ENCODE peak calls at places on chromosomes 2 and 18, in six cellular contexts. One of them, this sample, is unnamed.

GRCh38 chr2:215420471-215420935 is 15.4 kb downstream of the FN1 start:
- DNase-seq in activated CD4-positive, alpha-beta T cell treated with anti-CD3 and anti-CD28 coated beads for 48 hours: no peak
- DNase-seq in A172: no peak
- DNase-seq in adipocyte: no peak
- DNase-seq in cardiac fibroblast: peak; percentile 64
- DNase-seq in CD8-positive, alpha-beta T cell: no peak
- DNase-seq in this sample: no peak

GRCh38 chr2:88880441-88880953 is 189.0 kb downstream of the RPIA start:
- DNase-seq in activated CD4-positive, alpha-beta T cell treated with anti-CD3 and anti-CD28 coated beads for 48 hours: peak; percentile 37
- DNase-seq in A172: peak; percentile 56
- DNase-seq in adipocyte: peak; percentile 83
- DNase-seq in cardiac fibroblast: peak; percentile 70
- DNase-seq in CD8-positive, alpha-beta T cell: peak; percentile 22
- DNase-seq in this sample: peak; percentile 50

GRCh38 chr2:48851161-48851560 is 95.6 kb upstream of the LHCGR start:
- DNase-seq in activated CD4-positive, alpha-beta T cell treated with anti-CD3 and anti-CD28 coated beads for 48 hours: no peak
- DNase-seq in A172: no peak
- DNase-seq in adipocyte: peak; percentile 17
- DNase-seq in cardiac fibroblast: peak; percentile 32
- DNase-seq in CD8-positive, alpha-beta T cell: no peak
- DNase-seq in this sample: no peak

GRCh38 chr2:62140785-62141740 is 54.9 kb upstream of the B3GNT2 start:
- DNase-seq in activated CD4-positive, alpha-beta T cell treated with anti-CD3 and anti-CD28 coated beads for 48 hours: no peak
- DNase-seq in A172: no peak
- DNase-seq in adipocyte: no peak
- DNase-seq in cardiac fibroblast: peak; percentile 29
- DNase-seq in CD8-positive, alpha-beta T cell: no peak
- DNase-seq in this sample: no peak

GRCh38 chr2:190987116-190987515 is 26.9 kb downstream of the STAT1 start:
- DNase-seq in activated CD4-positive, alpha-beta T cell treated with anti-CD3 and anti-CD28 coated beads for 48 hours: no peak
- DNase-seq in A172: no peak
- DNase-seq in adipocyte: no peak
- DNase-seq in cardiac fibroblast: no peak
- DNase-seq in CD8-positive, alpha-beta T cell: no peak
- DNase-seq in this sample: no peak

GRCh38 chr2:62407401-62407800 is 98.6 kb downstream of the TMEM17 start:
- DNase-seq in activated CD4-positive, alpha-beta T cell treated with anti-CD3 and anti-CD28 coated beads for 48 hours: no peak
- DNase-seq in A172: no peak
- DNase-seq in adipocyte: no peak
- DNase-seq in cardiac fibroblast: no peak
- DNase-seq in CD8-positive, alpha-beta T cell: no peak
- DNase-seq in this sample: no peak

GRCh38 chr2:145750617-145751016 is 1230.7 kb upstream of the ZEB2 start:
- DNase-seq in activated CD4-positive, alpha-beta T cell treated with anti-CD3 and anti-CD28 coated beads for 48 hours: no peak
- DNase-seq in A172: no peak
- DNase-seq in adipocyte: no peak
- DNase-seq in cardiac fibroblast: no peak
- DNase-seq in CD8-positive, alpha-beta T cell: no peak
- DNase-seq in this sample: no peak

GRCh38 chr2:210363876-210364275 is 48.9 kb upstream of the MYL1 start:
- DNase-seq in activated CD4-positive, alpha-beta T cell treated with anti-CD3 and anti-CD28 coated beads for 48 hours: no peak
- DNase-seq in A172: no peak
- DNase-seq in adipocyte: no peak
- DNase-seq in cardiac fibroblast: no peak
- DNase-seq in CD8-positive, alpha-beta T cell: no peak
- DNase-seq in this sample: no peak

GRCh38 chr2:119475225-119475856 is 43.7 kb downstream of the TMEM37 start:
- DNase-seq in activated CD4-positive, alpha-beta T cell treated with anti-CD3 and anti-CD28 coated beads for 48 hours: no peak
- DNase-seq in A172: no peak
- DNase-seq in adipocyte: no peak
- DNase-seq in cardiac fibroblast: no peak
- DNase-seq in CD8-positive, alpha-beta T cell: no peak
- DNase-seq in this sample: no peak

GRCh38 chr2:49224426-49225010 is 70.2 kb upstream of the FSHR start:
- DNase-seq in activated CD4-positive, alpha-beta T cell treated with anti-CD3 and anti-CD28 coated beads for 48 hours: no peak
- DNase-seq in A172: no peak
- DNase-seq in adipocyte: no peak
- DNase-seq in cardiac fibroblast: no peak
- DNase-seq in CD8-positive, alpha-beta T cell: no peak
- DNase-seq in this sample: peak; percentile 91

GRCh38 chr2:204249437-204249836 is 295.8 kb upstream of the PARD3B start:
- DNase-seq in activated CD4-positive, alpha-beta T cell treated with anti-CD3 and anti-CD28 coated beads for 48 hours: no peak
- DNase-seq in A172: no peak
- DNase-seq in adipocyte: no peak
- DNase-seq in cardiac fibroblast: no peak
- DNase-seq in CD8-positive, alpha-beta T cell: no peak
- DNase-seq in this sample: no peak

GRCh38 chr2:201007584-201007998 is 44.1 kb upstream of the ORC2 start:
- DNase-seq in activated CD4-positive, alpha-beta T cell treated with anti-CD3 and anti-CD28 coated beads for 48 hours: no peak
- DNase-seq in A172: no peak
- DNase-seq in adipocyte: no peak
- DNase-seq in cardiac fibroblast: no peak
- DNase-seq in CD8-positive, alpha-beta T cell: no peak
- DNase-seq in this sample: no peak

GRCh38 chr18:11857177-11857887 is 6.1 kb downstream of the CHMP1B start:
- DNase-seq in activated CD4-positive, alpha-beta T cell treated with anti-CD3 and anti-CD28 coated beads for 48 hours: no peak
- DNase-seq in A172: peak; percentile 100
- DNase-seq in adipocyte: peak; percentile 97
- DNase-seq in cardiac fibroblast: peak; percentile 100
- DNase-seq in CD8-positive, alpha-beta T cell: no peak
- DNase-seq in this sample: no peak

GRCh38 chr2:155599834-155600233 is 732.7 kb downstream of the NR4A2 start:
- DNase-seq in activated CD4-positive, alpha-beta T cell treated with anti-CD3 and anti-CD28 coated beads for 48 hours: no peak
- DNase-seq in A172: no peak
- DNase-seq in adipocyte: no peak
- DNase-seq in cardiac fibroblast: no peak
- DNase-seq in CD8-positive, alpha-beta T cell: no peak
- DNase-seq in this sample: no peak

GRCh38 chr2:112229365-112229764 is 25.5 kb downstream of the ZC3H8 start:
- DNase-seq in activated CD4-positive, alpha-beta T cell treated with anti-CD3 and anti-CD28 coated beads for 48 hours: no peak
- DNase-seq in A172: no peak
- DNase-seq in adipocyte: peak; percentile 14
- DNase-seq in cardiac fibroblast: peak; percentile 33
- DNase-seq in CD8-positive, alpha-beta T cell: no peak
- DNase-seq in this sample: peak; percentile 86

GRCh38 chr2:190446193-190446592 is 38.0 kb downstream of the MFSD6 start:
- DNase-seq in activated CD4-positive, alpha-beta T cell treated with anti-CD3 and anti-CD28 coated beads for 48 hours: no peak
- DNase-seq in A172: no peak
- DNase-seq in adipocyte: no peak
- DNase-seq in cardiac fibroblast: no peak
- DNase-seq in CD8-positive, alpha-beta T cell: no peak
- DNase-seq in this sample: no peak

GRCh38 chr2:121049921-121050585 is 234.9 kb downstream of the TFCP2L1 start:
- DNase-seq in activated CD4-positive, alpha-beta T cell treated with anti-CD3 and anti-CD28 coated beads for 48 hours: no peak
- DNase-seq in A172: no peak
- DNase-seq in adipocyte: no peak
- DNase-seq in cardiac fibroblast: no peak
- DNase-seq in CD8-positive, alpha-beta T cell: no peak
- DNase-seq in this sample: no peak

GRCh38 chr18:26656944-26657536 is 108.7 kb upstream of the KCTD1 start:
- DNase-seq in activated CD4-positive, alpha-beta T cell treated with anti-CD3 and anti-CD28 coated beads for 48 hours: peak; percentile 13
- DNase-seq in A172: peak; percentile 4
- DNase-seq in adipocyte: peak; percentile 92
- DNase-seq in cardiac fibroblast: peak; percentile 65
- DNase-seq in CD8-positive, alpha-beta T cell: no peak
- DNase-seq in this sample: peak; percentile 52

GRCh38 chr2:238231251-238231793 is 8.5 kb downstream of the HES6 start:
- DNase-seq in activated CD4-positive, alpha-beta T cell treated with anti-CD3 and anti-CD28 coated beads for 48 hours: peak; percentile 83
- DNase-seq in A172: no peak
- DNase-seq in adipocyte: peak; percentile 73
- DNase-seq in cardiac fibroblast: peak; percentile 69
- DNase-seq in CD8-positive, alpha-beta T cell: peak; percentile 81
- DNase-seq in this sample: no peak

GRCh38 chr2:46657042-46657504 is 177.7 kb downstream of the TMEM247 start:
- DNase-seq in activated CD4-positive, alpha-beta T cell treated with anti-CD3 and anti-CD28 coated beads for 48 hours: no peak
- DNase-seq in A172: peak; percentile 33
- DNase-seq in adipocyte: peak; percentile 86
- DNase-seq in cardiac fibroblast: peak; percentile 64
- DNase-seq in CD8-positive, alpha-beta T cell: no peak
- DNase-seq in this sample: peak; percentile 7

GRCh38 chr2:191417746-191418145 is 172.5 kb downstream of the MYO1B start:
- DNase-seq in activated CD4-positive, alpha-beta T cell treated with anti-CD3 and anti-CD28 coated beads for 48 hours: no peak
- DNase-seq in A172: no peak
- DNase-seq in adipocyte: no peak
- DNase-seq in cardiac fibroblast: no peak
- DNase-seq in CD8-positive, alpha-beta T cell: no peak
- DNase-seq in this sample: no peak

GRCh38 chr2:134133622-134134312 is 120.1 kb upstream of the MGAT5 start:
- DNase-seq in activated CD4-positive, alpha-beta T cell treated with anti-CD3 and anti-CD28 coated beads for 48 hours: no peak
- DNase-seq in A172: no peak
- DNase-seq in adipocyte: no peak
- DNase-seq in cardiac fibroblast: no peak
- DNase-seq in CD8-positive, alpha-beta T cell: no peak
- DNase-seq in this sample: no peak

GRCh38 chr18:46915800-46916550 is 1.3 kb downstream of the PIAS2 start:
- DNase-seq in activated CD4-positive, alpha-beta T cell treated with anti-CD3 and anti-CD28 coated beads for 48 hours: no peak
- DNase-seq in A172: no peak
- DNase-seq in adipocyte: peak; percentile 16
- DNase-seq in cardiac fibroblast: no peak
- DNase-seq in CD8-positive, alpha-beta T cell: no peak
- DNase-seq in this sample: no peak

GRCh38 chr18:24127735-24128134 is 11.1 kb upstream of the CABYR start:
- DNase-seq in activated CD4-positive, alpha-beta T cell treated with anti-CD3 and anti-CD28 coated beads for 48 hours: no peak
- DNase-seq in A172: no peak
- DNase-seq in adipocyte: no peak
- DNase-seq in cardiac fibroblast: no peak
- DNase-seq in CD8-positive, alpha-beta T cell: no peak
- DNase-seq in this sample: no peak

GRCh38 chr2:43040084-43040854 is 186.1 kb downstream of the ZFP36L2 start:
- DNase-seq in activated CD4-positive, alpha-beta T cell treated with anti-CD3 and anti-CD28 coated beads for 48 hours: no peak
- DNase-seq in A172: no peak
- DNase-seq in adipocyte: peak; percentile 30
- DNase-seq in cardiac fibroblast: no peak
- DNase-seq in CD8-positive, alpha-beta T cell: no peak
- DNase-seq in this sample: no peak

GRCh38 chr2:102072741-102073140 is 69.8 kb upstream of the IL1R1 start:
- DNase-seq in activated CD4-positive, alpha-beta T cell treated with anti-CD3 and anti-CD28 coated beads for 48 hours: no peak
- DNase-seq in A172: no peak
- DNase-seq in adipocyte: peak; percentile 29
- DNase-seq in cardiac fibroblast: peak; percentile 58
- DNase-seq in CD8-positive, alpha-beta T cell: no peak
- DNase-seq in this sample: no peak

GRCh38 chr18:9806905-9807304 is 78.9 kb upstream of the TXNDC2 start:
- DNase-seq in activated CD4-positive, alpha-beta T cell treated with anti-CD3 and anti-CD28 coated beads for 48 hours: no peak
- DNase-seq in A172: no peak
- DNase-seq in adipocyte: no peak
- DNase-seq in cardiac fibroblast: no peak
- DNase-seq in CD8-positive, alpha-beta T cell: no peak
- DNase-seq in this sample: no peak

GRCh38 chr2:238239872-238240760 is at the start of gene HES6:
- DNase-seq in activated CD4-positive, alpha-beta T cell treated with anti-CD3 and anti-CD28 coated beads for 48 hours: peak; percentile 81
- DNase-seq in A172: peak; percentile 70
- DNase-seq in adipocyte: peak; percentile 97
- DNase-seq in cardiac fibroblast: peak; percentile 78
- DNase-seq in CD8-positive, alpha-beta T cell: peak; percentile 73
- DNase-seq in this sample: peak; percentile 92

GRCh38 chr18:79918089-79919011 is 33.1 kb downstream of the SLC66A2 start:
- DNase-seq in activated CD4-positive, alpha-beta T cell treated with anti-CD3 and anti-CD28 coated beads for 48 hours: no peak
- DNase-seq in A172: no peak
- DNase-seq in adipocyte: no peak
- DNase-seq in cardiac fibroblast: no peak
- DNase-seq in CD8-positive, alpha-beta T cell: no peak
- DNase-seq in this sample: no peak

GRCh38 chr2:207041279-207041678 is 102.0 kb downstream of the CPO start:
- DNase-seq in activated CD4-positive, alpha-beta T cell treated with anti-CD3 and anti-CD28 coated beads for 48 hours: no peak
- DNase-seq in A172: no peak
- DNase-seq in adipocyte: no peak
- DNase-seq in cardiac fibroblast: peak; percentile 49
- DNase-seq in CD8-positive, alpha-beta T cell: no peak
- DNase-seq in this sample: no peak

GRCh38 chr2:237170017-237170416 is 84.3 kb downstream of the COPS8 start:
- DNase-seq in activated CD4-positive, alpha-beta T cell treated with anti-CD3 and anti-CD28 coated beads for 48 hours: no peak
- DNase-seq in A172: no peak
- DNase-seq in adipocyte: no peak
- DNase-seq in cardiac fibroblast: no peak
- DNase-seq in CD8-positive, alpha-beta T cell: no peak
- DNase-seq in this sample: no peak

GRCh38 chr2:241391892-241392665 is 36.0 kb downstream of the FARP2 start:
- DNase-seq in activated CD4-positive, alpha-beta T cell treated with anti-CD3 and anti-CD28 coated beads for 48 hours: no peak
- DNase-seq in A172: no peak
- DNase-seq in adipocyte: peak; percentile 34
- DNase-seq in cardiac fibroblast: peak; percentile 43
- DNase-seq in CD8-positive, alpha-beta T cell: no peak
- DNase-seq in this sample: no peak

GRCh38 chr2:35585972-35586371 is 769.6 kb upstream of the CRIM1 start:
- DNase-seq in activated CD4-positive, alpha-beta T cell treated with anti-CD3 and anti-CD28 coated beads for 48 hours: no peak
- DNase-seq in A172: peak; percentile 13
- DNase-seq in adipocyte: no peak
- DNase-seq in cardiac fibroblast: no peak
- DNase-seq in CD8-positive, alpha-beta T cell: no peak
- DNase-seq in this sample: no peak

GRCh38 chr2:19900536-19901200 is 1.1 kb downstream of the TTC32 start:
- DNase-seq in activated CD4-positive, alpha-beta T cell treated with anti-CD3 and anti-CD28 coated beads for 48 hours: peak; percentile 22
- DNase-seq in A172: peak; percentile 18
- DNase-seq in adipocyte: peak; percentile 25
- DNase-seq in cardiac fibroblast: peak; percentile 44
- DNase-seq in CD8-positive, alpha-beta T cell: peak; percentile 20
- DNase-seq in this sample: no peak

GRCh38 chr2:42021490-42021889 is 26.3 kb upstream of the PKDCC start:
- DNase-seq in activated CD4-positive, alpha-beta T cell treated with anti-CD3 and anti-CD28 coated beads for 48 hours: no peak
- DNase-seq in A172: peak; percentile 30
- DNase-seq in adipocyte: no peak
- DNase-seq in cardiac fibroblast: peak; percentile 35
- DNase-seq in CD8-positive, alpha-beta T cell: no peak
- DNase-seq in this sample: no peak

GRCh38 chr2:68931799-68932198 is 20.9 kb downstream of the GKN2 start:
- DNase-seq in activated CD4-positive, alpha-beta T cell treated with anti-CD3 and anti-CD28 coated beads for 48 hours: no peak
- DNase-seq in A172: no peak
- DNase-seq in adipocyte: peak; percentile 75
- DNase-seq in cardiac fibroblast: peak; percentile 49
- DNase-seq in CD8-positive, alpha-beta T cell: no peak
- DNase-seq in this sample: no peak

GRCh38 chr2:219737270-219737691 is 109.9 kb downstream of the SLC4A3 start:
- DNase-seq in activated CD4-positive, alpha-beta T cell treated with anti-CD3 and anti-CD28 coated beads for 48 hours: no peak
- DNase-seq in A172: peak; percentile 45
- DNase-seq in adipocyte: peak; percentile 48
- DNase-seq in cardiac fibroblast: peak; percentile 25
- DNase-seq in CD8-positive, alpha-beta T cell: no peak
- DNase-seq in this sample: no peak

GRCh38 chr2:240467149-240467642 is 31.7 kb downstream of the GPC1 start:
- DNase-seq in activated CD4-positive, alpha-beta T cell treated with anti-CD3 and anti-CD28 coated beads for 48 hours: peak; percentile 0
- DNase-seq in A172: no peak
- DNase-seq in adipocyte: no peak
- DNase-seq in cardiac fibroblast: no peak
- DNase-seq in CD8-positive, alpha-beta T cell: peak; percentile 2
- DNase-seq in this sample: no peak

This sample was measured in NCI-H1105.